ENCODE peak calls at places on chromosomes 4 and X, in four cellular contexts. U is HTR-8/SVneo; C is HFFc6; O is naive thymus-derived CD8-positive, alpha-beta T cell. H is an unnamed sample.

GRCh38 chrX:74119016-74119910 is 184.7 kb upstream of the ZCCHC13 start:
- DNase-seq in C (peak; percentile 54), O (no peak), U (peak; percentile 54), H (no peak)

GRCh38 chr4:47852121-47852520 is 14.3 kb upstream of the CORIN start:
- DNase-seq in C (peak; percentile 58), O (no peak), U (no peak), H (no peak)

GRCh38 chr4:16642897-16643296 is 255.5 kb downstream of the LDB2 start:
- DNase-seq in C (no peak), O (no peak), U (peak; percentile 14), H (no peak)

GRCh38 chr4:25703731-25704388 is 48.2 kb downstream of the SLC34A2 start:
- DNase-seq in O (no peak), C (peak; percentile 37), U (no peak), H (no peak)

GRCh38 chr4:102799816-102800215 is 27.5 kb downstream of the UBE2D3 start:
- DNase-seq in U (no peak), C (no peak), O (no peak), H (no peak)

GRCh38 chr4:76001760-76002159 is 5.5 kb downstream of the CXCL9 start:
- DNase-seq in U (no peak), C (no peak), O (no peak), H (no peak)

GRCh38 chr4:76830612-76831474 is 67.1 kb downstream of the SOWAHB start:
- DNase-seq in C (peak; percentile 70), U (peak; percentile 41), O (no peak), H (no peak)

GRCh38 chr4:128810331-128810870 is 901 bp downstream of the JADE1 start:
- DNase-seq in C (no peak), U (no peak), O (no peak), H (peak; percentile 29)

GRCh38 chr4:1759170-1759817 is 33.8 kb upstream of the FGFR3 start:
- DNase-seq in O (no peak), U (no peak), C (no peak), H (no peak)

GRCh38 chr4:83631066-83631465 is 95.2 kb downstream of the GPAT3 start:
- DNase-seq in O (no peak), U (no peak), C (no peak), H (no peak)

GRCh38 chr4:125388653-125389052 is 73.9 kb downstream of the FAT4 start:
- DNase-seq in O (no peak), C (peak; percentile 50), U (no peak), H (no peak)

GRCh38 chr4:48718818-48719465 is 61.1 kb downstream of the FRYL start:
- DNase-seq in C (no peak), U (no peak), O (no peak), H (no peak)

GRCh38 chrX:104854790-104855340 is 288.9 kb downstream of the IL1RAPL2 start:
- DNase-seq in C (no peak), U (no peak), O (no peak), H (no peak)

GRCh38 chr4:119641765-119642164 is 13.2 kb upstream of the PDE5A start:
- DNase-seq in O (no peak), U (no peak), C (no peak), H (no peak)

H was measured in B cell.